ENCODE peak calls at places on chromosomes 13 and 19, in seven cellular contexts. C is ovary, N is PC-9, P is cardiac muscle cell, H is tibial nerve, U is Peyer's patch, J is osteoblast. B is an unnamed sample.
A peak's percentile ranks its signal among the peaks of the same experiment; 100 is the strongest.

GRCh38 chr19:53537523-53538377 is at the start of gene ZNF331:
- DNase-seq in C (peak; percentile 88), P (peak; percentile 71), H (peak; percentile 68), U (peak; percentile 82), J (peak; percentile 91), N (peak; percentile 72), B (peak; percentile 84)

GRCh38 chr19:33641956-33642498 is 20.3 kb downstream of the CHST8 start:
- DNase-seq in N (no peak), J (no peak), C (no peak), P (no peak), U (no peak), H (no peak), B (no peak)

GRCh38 chr19:19499272-19499995 is 15.9 kb downstream of the TSSK6 start:
- DNase-seq in N (no peak), U (no peak), J (peak; percentile 65), C (no peak), P (no peak), H (no peak), B (no peak)

GRCh38 chr13:41973247-41973741 is 12.4 kb upstream of the VWA8 start:
- DNase-seq in P (no peak), N (no peak), J (no peak), H (no peak), C (no peak), U (no peak), B (no peak)

GRCh38 chr13:99506632-99507031 is 5.4 kb downstream of the TM9SF2 start:
- DNase-seq in N (no peak), P (no peak), H (no peak), C (no peak), J (no peak), U (no peak), B (no peak)

GRCh38 chr19:2720777-2721569 is at the start of gene DIRAS1:
- DNase-seq in J (peak; percentile 95), U (no peak), C (no peak), N (no peak), H (no peak), P (peak; percentile 52), B (no peak)

GRCh38 chr13:79647518-79647917 is 166.6 kb downstream of the NDFIP2 start:
- DNase-seq in C (no peak), U (no peak), N (no peak), H (no peak), J (no peak), P (no peak), B (no peak)

GRCh38 chr13:23608704-23609413 is 38.6 kb downstream of the TNFRSF19 start:
- DNase-seq in U (no peak), J (no peak), H (peak; percentile 25), C (peak; percentile 62), P (no peak), N (no peak), B (peak; percentile 59)

GRCh38 chr13:104796581-104796980 is 1730.4 kb upstream of the SLC10A2 start:
- DNase-seq in P (no peak), C (no peak), N (no peak), U (no peak), J (no peak), H (no peak), B (no peak)

GRCh38 chr19:7789447-7789846 is 26.4 kb downstream of the CLEC4M start:
- DNase-seq in C (no peak), N (peak; percentile 40), H (no peak), U (no peak), J (no peak), P (no peak), B (no peak)

GRCh38 chr13:41668130-41668757 is 210.9 kb downstream of the RGCC start:
- DNase-seq in H (peak; percentile 70), U (no peak), N (peak; percentile 37), C (no peak), P (peak; percentile 85), J (peak; percentile 88), B (peak; percentile 74)

GRCh38 chr19:35665157-35665556 is 1.2 kb upstream of the UPK1A start:
- DNase-seq in C (no peak), H (no peak), N (no peak), P (no peak), U (no peak), J (peak; percentile 1), B (no peak)

GRCh38 chr19:50549059-50549926 is 18.9 kb downstream of the LRRC4B start:
- DNase-seq in C (no peak), H (no peak), U (no peak), J (peak; percentile 78), P (no peak), N (no peak), B (no peak)

GRCh38 chr19:50551034-50551712 is 17.1 kb downstream of the LRRC4B start:
- DNase-seq in C (no peak), H (no peak), U (no peak), P (no peak), N (no peak), J (peak; percentile 62), B (no peak)

GRCh38 chr19:50549927-50550593 is 18.2 kb downstream of the LRRC4B start:
- DNase-seq in H (no peak), C (no peak), N (no peak), U (no peak), P (no peak), J (peak; percentile 84), B (no peak)

GRCh38 chr19:50551713-50552187 is 16.5 kb downstream of the LRRC4B start:
- DNase-seq in H (no peak), P (no peak), N (no peak), U (no peak), J (peak; percentile 81), C (no peak), B (no peak)

GRCh38 chr19:50550594-50550966 is 17.7 kb downstream of the LRRC4B start:
- DNase-seq in U (no peak), P (no peak), H (no peak), J (no peak), N (no peak), C (no peak), B (no peak)
- H3K4me3 ChIP-seq in U (no peak overlapping the region), P (peak overlapping the region; percentile 41), H (no peak overlapping the region), J (no peak overlapping the region), N (no peak overlapping the region), C (no peak overlapping the region), B (no peak overlapping the region)

GRCh38 chr19:5587661-5588060 is 19.9 kb upstream of the TINCR start:
- DNase-seq in N (no peak), J (peak; percentile 88), U (no peak), H (no peak), P (no peak), C (no peak), B (no peak)

GRCh38 chr19:5587071-5587455 is 19.3 kb upstream of the TINCR start:
- DNase-seq in H (no peak), U (no peak), J (peak; percentile 77), C (no peak), P (no peak), N (no peak), B (no peak)

GRCh38 chr19:5588906-5589676 is 21.3 kb upstream of the TINCR start:
- DNase-seq in P (no peak), N (no peak), H (no peak), C (no peak), U (no peak), J (peak; percentile 89), B (no peak)

GRCh38 chr19:5590151-5590864 is 22.6 kb upstream of the TINCR start:
- DNase-seq in H (no peak), C (no peak), J (peak; percentile 57), P (no peak), N (no peak), U (no peak), B (no peak)

GRCh38 chr19:5588441-5588840 is 20.7 kb upstream of the TINCR start:
- DNase-seq in H (no peak), C (no peak), N (no peak), U (no peak), J (peak; percentile 82), P (no peak), B (no peak)
- H3K27ac ChIP-seq in H (no peak overlapping the region), C (no peak overlapping the region), N (no peak overlapping the region), U (no peak overlapping the region), J (no peak overlapping the region), P (no peak overlapping the region), B (no peak overlapping the region)

GRCh38 chr19:4986471-4986888 is 17.6 kb downstream of the KDM4B start:
- DNase-seq in U (no peak), J (peak; percentile 73), N (no peak), P (no peak), H (no peak), C (no peak), B (no peak)

GRCh38 chr19:4986056-4986455 is 17.1 kb downstream of the KDM4B start:
- DNase-seq in P (no peak), C (no peak), U (no peak), N (no peak), J (peak; percentile 65), H (no peak), B (no peak)

GRCh38 chr19:4988770-4989251 is 19.9 kb downstream of the KDM4B start:
- DNase-seq in N (no peak), J (peak; percentile 95), H (no peak), C (peak; percentile 74), U (no peak), P (no peak), B (peak; percentile 59)

GRCh38 chr19:4987286-4987685 is 18.4 kb downstream of the KDM4B start:
- DNase-seq in H (no peak), N (no peak), P (peak; percentile 46), C (peak; percentile 36), J (no peak), U (no peak), B (no peak)

GRCh38 chr19:4987692-4988370 is 18.9 kb downstream of the KDM4B start:
- DNase-seq in J (peak; percentile 29), U (no peak), C (peak; percentile 33), H (no peak), P (no peak), N (no peak), B (no peak)
- H3K4me3 ChIP-seq in J (no peak overlapping the region), U (no peak overlapping the region), C (no peak overlapping the region), H (no peak overlapping the region), P (no peak overlapping the region), N (no peak overlapping the region), B (no peak overlapping the region)

GRCh38 chr13:110138009-110138699 is 168.8 kb downstream of the COL4A1 start:
- DNase-seq in C (peak; percentile 59), N (peak; percentile 82), P (peak; percentile 62), J (peak; percentile 99), U (no peak), H (peak; percentile 43), B (peak; percentile 60)

GRCh38 chr13:110138700-110139036 is 168.3 kb downstream of the COL4A1 start:
- DNase-seq in C (no peak), P (no peak), H (no peak), U (no peak), N (no peak), J (peak; percentile 85), B (no peak)

GRCh38 chr13:110136660-110137585 is 170.0 kb downstream of the COL4A1 start:
- DNase-seq in J (peak; percentile 76), P (peak; percentile 29), N (no peak), H (no peak), C (no peak), U (no peak), B (no peak)

GRCh38 chr13:110135977-110136597 is 170.9 kb downstream of the COL4A1 start:
- DNase-seq in C (no peak), H (no peak), P (no peak), U (no peak), N (no peak), J (peak; percentile 36), B (no peak)

GRCh38 chr13:110137677-110138008 is 169.3 kb downstream of the COL4A1 start:
- DNase-seq in H (peak; percentile 25), N (peak; percentile 78), J (peak; percentile 81), C (no peak), U (no peak), P (peak; percentile 52), B (peak; percentile 71)
- H3K27ac ChIP-seq in H (no peak overlapping the region), N (peak overlapping the region; percentile 95), J (peak overlapping the region; percentile 13), C (no peak overlapping the region), U (no peak overlapping the region), P (no peak overlapping the region), B (peak overlapping the region; percentile 86)

B was measured in heart right ventricle.